ENCODE peak calls at places on chromosomes 11 and 22, in ten cellular contexts. Z is astrocyte; W is bronchial epithelial cell; F is keratinocyte; N is fibroblast of lung; Y is CD4-positive, alpha-beta memory T cell; M is mesendoderm; P is GM12865; C is AG10803; Q is tibial nerve. T is an unnamed sample.
A peak's percentile ranks its signal among the peaks of the same experiment; 100 is the strongest.

GRCh38 chr11:17171342-17171741 is 36.4 kb downstream of the PIK3C2A start:
- DNase-seq in M (peak; percentile 47), Q (no peak), W (peak; percentile 8), F (no peak), P (no peak), N (peak; percentile 44), Z (peak; percentile 59), Y (no peak), C (peak; percentile 73), T (no peak)

GRCh38 chr22:45877651-45878050 is 99.3 kb downstream of the WNT7B start:
- DNase-seq in M (no peak), P (no peak), Y (no peak), C (no peak), N (no peak), Z (no peak), F (no peak), W (no peak), Q (peak; percentile 9), T (no peak)

GRCh38 chr11:34915136-34916013 is 804 bp downstream of the APIP start:
- DNase-seq in Q (no peak), F (no peak), P (no peak), W (peak; percentile 35), Z (peak; percentile 37), Y (peak; percentile 38), N (peak; percentile 45), M (no peak), C (peak; percentile 36), T (no peak)

GRCh38 chr11:45100338-45100737 is 46.1 kb upstream of the PRDM11 start:
- DNase-seq in P (peak; percentile 16), Z (peak; percentile 16), Q (no peak), Y (no peak), N (no peak), C (peak; percentile 44), W (peak; percentile 27), F (no peak), M (peak; percentile 85), T (peak; percentile 50)

GRCh38 chr11:34809191-34810106 is 106.7 kb downstream of the APIP start:
- DNase-seq in M (no peak), F (peak; percentile 15), Q (no peak), Y (no peak), P (no peak), Z (peak; percentile 65), N (no peak), W (peak; percentile 90), C (no peak), T (peak; percentile 91)

GRCh38 chr11:17490938-17491337 is 14.3 kb upstream of the ABCC8 start:
- DNase-seq in W (no peak), Q (no peak), P (no peak), F (no peak), Z (no peak), C (no peak), Y (no peak), N (no peak), M (no peak), T (no peak)

GRCh38 chr22:50260801-50261614 is 475 bp downstream of the MAPK12 start:
- DNase-seq in F (no peak), Z (peak; percentile 64), Y (no peak), N (peak; percentile 67), C (peak; percentile 61), Q (no peak), M (no peak), W (no peak), P (peak; percentile 75), T (no peak)

GRCh38 chr22:44622147-44622427 is 79.9 kb upstream of the PRR5 start:
- DNase-seq in P (peak; percentile 23), C (no peak), N (no peak), Q (no peak), F (no peak), W (peak; percentile 4), Z (no peak), Y (no peak), M (peak; percentile 69), T (peak; percentile 60)

GRCh38 chr22:50247748-50248147 is 2.9 kb upstream of the TUBGCP6 start:
- DNase-seq in Z (no peak), W (peak; percentile 46), P (peak; percentile 86), C (peak; percentile 50), M (peak; percentile 96), Y (peak; percentile 81), F (no peak), N (peak; percentile 45), Q (no peak), T (no peak)

GRCh38 chr11:75430692-75431532 is 2.1 kb downstream of the KLHL35 start:
- DNase-seq in Q (no peak), P (no peak), Y (no peak), F (no peak), Z (no peak), M (no peak), N (no peak), C (no peak), W (no peak), T (no peak)

GRCh38 chr11:75432911-75433321 is at the start of gene KLHL35:
- DNase-seq in C (no peak), W (no peak), Y (no peak), N (no peak), P (no peak), Q (no peak), F (no peak), Z (no peak), M (no peak), T (no peak)

GRCh38 chr11:75433443-75433842 is 440 bp upstream of the KLHL35 start:
- DNase-seq in Q (no peak), Y (no peak), M (no peak), F (no peak), Z (no peak), N (no peak), W (no peak), P (no peak), C (no peak), T (no peak)

GRCh38 chr11:75429902-75430691 is 2.9 kb downstream of the KLHL35 start:
- DNase-seq in M (peak; percentile 79), Q (peak; percentile 44), N (peak; percentile 65), Z (peak; percentile 64), W (peak; percentile 44), Y (peak; percentile 75), P (peak; percentile 67), F (no peak), C (peak; percentile 69), T (peak; percentile 46)

DNA sequence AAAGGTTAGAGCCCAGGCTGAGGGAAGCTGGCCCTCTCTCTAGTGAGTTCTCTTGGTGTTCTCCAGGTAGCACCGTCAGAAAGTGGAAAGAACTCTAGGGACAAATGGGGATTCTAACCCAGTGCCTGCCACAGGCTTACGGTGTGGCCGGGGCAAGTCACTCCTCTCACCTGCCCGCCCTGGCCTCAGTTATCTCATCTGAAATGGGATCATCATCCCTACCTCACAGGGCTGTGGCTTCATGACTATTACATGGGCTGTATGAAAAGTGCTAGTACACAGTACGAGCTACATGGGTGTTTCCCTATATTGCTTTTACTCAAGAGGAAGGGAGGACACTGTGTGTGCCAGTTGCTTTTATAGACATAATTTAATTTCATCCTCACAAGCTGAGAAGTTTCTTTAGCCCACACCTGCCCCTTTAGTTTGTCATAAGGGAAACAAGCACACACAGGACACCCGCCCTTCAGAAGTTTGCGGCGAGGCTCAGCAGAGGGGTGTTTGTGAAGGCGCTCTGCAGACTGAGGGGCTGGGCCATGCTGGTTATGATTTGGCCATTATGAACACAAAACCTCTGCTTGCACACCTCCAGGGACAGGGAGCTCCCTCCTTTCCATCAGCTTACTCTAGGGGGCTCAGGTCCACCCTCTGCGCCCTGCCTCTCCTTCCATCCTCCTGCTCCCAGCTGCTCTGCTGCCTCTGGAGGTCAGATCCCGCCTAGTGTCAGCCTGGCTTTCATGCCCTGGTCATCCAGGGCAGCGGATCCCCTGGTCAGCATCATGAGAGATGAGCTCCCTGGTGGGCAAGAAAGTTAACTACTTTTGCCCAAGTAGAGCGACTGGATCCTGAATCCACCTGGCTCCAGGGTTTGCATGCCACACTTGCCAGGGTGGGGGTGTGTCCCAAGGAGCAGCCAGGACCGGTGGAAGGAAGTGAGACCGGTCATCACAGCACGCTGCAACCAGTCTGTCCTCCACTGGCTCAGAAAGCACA is 1.2 kb downstream of the KLHL35 start:
- DNase-seq in F (no peak), Q (no peak), N (no peak), C (no peak), M (peak; percentile 63), Z (no peak), Y (no peak), W (no peak), P (no peak), T (no peak)
- H3K4me3 ChIP-seq in F (no peak overlapping the region), Q (no peak overlapping the region), N (no peak overlapping the region), C (no peak overlapping the region), M (no peak overlapping the region), Z (no peak overlapping the region), Y (no peak overlapping the region), W (no peak overlapping the region), P (no peak overlapping the region), T (no peak overlapping the region)

DNA sequence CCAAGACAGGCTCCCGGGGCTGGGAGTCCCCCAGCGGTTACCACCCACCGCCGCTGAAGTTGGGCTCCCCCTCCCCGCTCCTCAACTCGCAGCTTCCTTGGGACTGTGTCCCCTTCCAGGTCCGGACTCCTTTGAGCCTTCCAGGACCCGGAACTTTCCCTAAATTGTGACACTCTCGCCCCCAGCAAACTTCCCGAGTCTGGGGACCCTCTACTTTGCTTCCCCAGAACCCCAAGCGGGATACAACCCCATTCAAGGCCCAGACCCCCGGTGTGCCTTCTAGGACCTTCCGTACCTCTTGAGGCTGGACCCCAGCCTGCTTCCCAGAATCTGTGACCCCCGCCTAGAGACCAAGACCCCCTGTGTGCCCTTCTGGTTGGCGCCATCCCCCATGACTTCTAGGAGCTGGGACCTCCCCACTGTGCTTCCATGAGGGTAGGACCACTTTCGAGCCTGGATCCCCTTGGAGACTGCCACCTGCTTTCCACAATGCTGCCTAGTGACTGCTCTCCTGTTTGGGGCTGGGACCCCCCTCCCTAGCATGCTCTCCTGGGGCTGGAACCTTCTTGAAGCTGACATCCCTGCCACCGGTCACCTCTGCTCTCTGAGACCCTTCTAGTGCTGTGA is 602 bp downstream of the MYRF start:
- DNase-seq in Q (no peak), Y (no peak), W (no peak), N (no peak), C (no peak), F (no peak), P (no peak), M (no peak), Z (no peak), T (no peak)
- H3K4me3 ChIP-seq in Q (peak overlapping the region; percentile 42), Y (no peak overlapping the region), W (no peak overlapping the region), N (peak overlapping the region; percentile 35), C (peak overlapping the region; percentile 40), F (peak overlapping the region; percentile 4), P (peak overlapping the region; percentile 12), M (peak overlapping the region; percentile 52), Z (peak overlapping the region; percentile 59), T (peak overlapping the region; percentile 47)

GRCh38 chr22:21857501-21857914 is 9.9 kb downstream of the MAPK1 start:
- DNase-seq in F (no peak), P (peak; percentile 74), Z (no peak), C (no peak), Q (no peak), W (no peak), N (no peak), Y (no peak), M (no peak), T (no peak)
- H3K4me3 ChIP-seq in F (no peak overlapping the region), P (no peak overlapping the region), Z (no peak overlapping the region), C (no peak overlapping the region), Q (no peak overlapping the region), W (no peak overlapping the region), N (no peak overlapping the region), Y (no peak overlapping the region), M (no peak overlapping the region), T (no peak overlapping the region)

DNA sequence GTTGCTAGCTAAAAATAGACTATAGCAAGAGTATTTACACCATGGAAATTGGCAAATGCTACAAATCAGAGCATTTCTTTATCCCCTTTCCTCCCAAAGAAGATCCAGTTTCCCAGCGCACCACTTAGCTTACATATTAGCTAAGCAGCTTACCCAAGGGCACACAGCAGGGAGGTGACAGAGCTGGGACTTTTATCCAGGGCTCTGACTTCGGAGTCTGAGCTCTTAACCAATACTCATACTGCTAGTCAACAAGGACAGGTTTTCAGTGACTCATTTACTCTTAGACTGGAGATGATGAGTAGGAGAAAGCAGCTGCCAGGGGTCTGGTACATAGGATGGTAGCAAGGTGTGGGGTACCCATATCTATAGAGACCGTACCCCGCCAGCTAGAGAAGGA is 38.4 kb downstream of the NAV2 start:
- DNase-seq in F (no peak), C (no peak), M (no peak), W (no peak), N (no peak), Z (no peak), P (no peak), Y (no peak), Q (no peak), T (no peak)
- H3K4me3 ChIP-seq in F (no peak overlapping the region), C (no peak overlapping the region), M (no peak overlapping the region), W (no peak overlapping the region), N (no peak overlapping the region), Z (no peak overlapping the region), P (no peak overlapping the region), Y (no peak overlapping the region), Q (no peak overlapping the region), T (no peak overlapping the region)